ENCODE peak calls at places on chromosomes 5 and 9, in six cellular contexts. R is RWPE1, W is PC-3, B is astrocyte, G is GM20000, S is WERI-Rb-1. A is an unnamed sample.

GRCh38 chr5:176153741-176154140 is 84.5 kb upstream of the SIMC1 start:
- DNase-seq in R (no peak), W (no peak), B (peak; percentile 25), G (no peak), S (no peak), A (peak; percentile 37)

GRCh38 chr5:124634820-124635323 is 111.6 kb downstream of the ZNF608 start:
- DNase-seq in R (no peak), W (peak; percentile 69), B (peak; percentile 71), G (no peak), S (no peak), A (peak; percentile 35)

GRCh38 chr5:61245936-61246335 is 83.7 kb upstream of the SMIM15 start:
- DNase-seq in R (no peak), W (no peak), B (no peak), G (no peak), S (no peak), A (no peak)

GRCh38 chr5:53877243-53877642 is 316.8 kb downstream of the NDUFS4 start:
- DNase-seq in R (no peak), W (peak; percentile 33), B (peak; percentile 82), G (no peak), S (no peak), A (peak; percentile 85)

GRCh38 chr5:99104538-99105132 is 175.8 kb upstream of the CHD1 start:
- DNase-seq in R (peak; percentile 40), W (peak; percentile 65), B (peak; percentile 10), G (peak; percentile 12), S (no peak), A (peak; percentile 32)

GRCh38 chr5:29498412-29498811 is 1695.1 kb upstream of the CDH6 start:
- DNase-seq in R (no peak), W (no peak), B (no peak), G (no peak), S (no peak), A (no peak)

GRCh38 chr5:44150075-44150723 is 239.0 kb downstream of the FGF10 start:
- DNase-seq in R (no peak), W (no peak), B (no peak), G (no peak), S (no peak), A (no peak)

GRCh38 chr9:113581865-113582697 is 118.6 kb downstream of the RGS3 start:
- DNase-seq in R (no peak), W (no peak), B (no peak), G (peak; percentile 91), S (no peak), A (peak; percentile 83)

GRCh38 chr9:127568971-127569818 is 42.9 kb upstream of the STXBP1 start:
- DNase-seq in R (peak; percentile 97), W (peak; percentile 87), B (no peak), G (peak; percentile 98), S (peak; percentile 84), A (peak; percentile 80)

GRCh38 chr9:74330487-74331214 is 166.5 kb upstream of the RORB start:
- DNase-seq in R (no peak), W (no peak), B (no peak), G (no peak), S (no peak), A (no peak)

GRCh38 chr5:174553556-174553955 is 170.8 kb upstream of the MSX2 start:
- DNase-seq in R (no peak), W (no peak), B (peak; percentile 76), G (no peak), S (no peak), A (no peak)

GRCh38 chr9:89311346-89312153 is 555 bp downstream of the CKS2 start:
- DNase-seq in R (peak; percentile 13), W (no peak), B (no peak), G (no peak), S (no peak), A (no peak)

GRCh38 chr5:140540227-140540626 is 7.2 kb upstream of the EIF4EBP3 start:
- DNase-seq in R (no peak), W (peak; percentile 61), B (no peak), G (no peak), S (no peak), A (no peak)

GRCh38 chr5:128014578-128014977 is 69.0 kb upstream of the SLC12A2 start:
- DNase-seq in R (no peak), W (no peak), B (no peak), G (no peak), S (no peak), A (no peak)

GRCh38 chr9:134575103-134575816 is 66.3 kb upstream of the COL5A1 start:
- DNase-seq in R (no peak), W (no peak), B (no peak), G (no peak), S (no peak), A (no peak)

GRCh38 chr5:6820851-6821479 is 107.7 kb downstream of the TENT4A start:
- DNase-seq in R (peak; percentile 49), W (peak; percentile 60), B (no peak), G (peak; percentile 55), S (peak; percentile 90), A (no peak)

GRCh38 chr5:39547548-39548154 is 122.9 kb upstream of the DAB2 start:
- DNase-seq in R (peak; percentile 62), W (peak; percentile 92), B (peak; percentile 49), G (peak; percentile 16), S (peak; percentile 15), A (peak; percentile 76)

GRCh38 chr9:131618071-131618479 is 72.8 kb downstream of the PRRT1B start:
- DNase-seq in R (no peak), W (no peak), B (no peak), G (no peak), S (no peak), A (no peak)

GRCh38 chr5:73564018-73564417 is 1.4 kb downstream of the ANKRA2 start:
- DNase-seq in R (no peak), W (no peak), B (no peak), G (no peak), S (no peak), A (no peak)

GRCh38 chr9:87148391-87149237 is 201.3 kb upstream of the GAS1 start:
- DNase-seq in R (peak; percentile 59), W (no peak), B (peak; percentile 65), G (no peak), S (no peak), A (peak; percentile 81)

GRCh38 chr9:135555910-135556309 is 5.6 kb upstream of the PAEP start:
- DNase-seq in R (no peak), W (no peak), B (no peak), G (no peak), S (no peak), A (no peak)

GRCh38 chr9:34456746-34457145 is 1.6 kb downstream of the FAM219A start:
- DNase-seq in R (no peak), W (no peak), B (no peak), G (no peak), S (no peak), A (no peak)

GRCh38 chr9:34452568-34452967 is 5.8 kb downstream of the FAM219A start:
- DNase-seq in R (no peak), W (no peak), B (no peak), G (no peak), S (no peak), A (no peak)

GRCh38 chr9:34457266-34458012 is 931 bp downstream of the FAM219A start:
- DNase-seq in R (peak; percentile 42), W (peak; percentile 62), B (peak; percentile 69), G (no peak), S (peak; percentile 79), A (peak; percentile 72)

GRCh38 chr9:34451545-34451944 is 6.8 kb downstream of the FAM219A start:
- DNase-seq in R (no peak), W (no peak), B (peak; percentile 45), G (peak; percentile 43), S (no peak), A (no peak)

GRCh38 chr9:34454571-34455065 is 3.8 kb downstream of the FAM219A start:
- DNase-seq in R (peak; percentile 55), W (peak; percentile 71), B (peak; percentile 18), G (no peak), S (no peak), A (peak; percentile 45)
- TF ChIP-seq CTCF in R (no peak), W (no peak), B (no peak), G (no peak), S (no peak), A (peak; percentile 9)

GRCh38 chr9:120861935-120862334 is 15.1 kb downstream of the PHF19 start:
- DNase-seq in R (no peak), W (no peak), B (no peak), G (no peak), S (no peak), A (no peak)

GRCh38 chr9:120864719-120865118 is 12.3 kb downstream of the PHF19 start:
- DNase-seq in R (no peak), W (no peak), B (no peak), G (no peak), S (no peak), A (no peak)

GRCh38 chr9:120866651-120867050 is 10.3 kb downstream of the PHF19 start:
- DNase-seq in R (no peak), W (no peak), B (no peak), G (no peak), S (no peak), A (no peak)

GRCh38 chr9:120862452-120862851 is 14.5 kb downstream of the PHF19 start:
- DNase-seq in R (no peak), W (no peak), B (no peak), G (no peak), S (no peak), A (no peak)

GRCh38 chr9:120863833-120864232 is 13.2 kb downstream of the PHF19 start:
- DNase-seq in R (no peak), W (no peak), B (no peak), G (no peak), S (no peak), A (no peak)
- TF ChIP-seq CTCF in R (no peak), W (peak; percentile 20), B (no peak), G (no peak), S (peak; percentile 77), A (no peak)

DNA sequence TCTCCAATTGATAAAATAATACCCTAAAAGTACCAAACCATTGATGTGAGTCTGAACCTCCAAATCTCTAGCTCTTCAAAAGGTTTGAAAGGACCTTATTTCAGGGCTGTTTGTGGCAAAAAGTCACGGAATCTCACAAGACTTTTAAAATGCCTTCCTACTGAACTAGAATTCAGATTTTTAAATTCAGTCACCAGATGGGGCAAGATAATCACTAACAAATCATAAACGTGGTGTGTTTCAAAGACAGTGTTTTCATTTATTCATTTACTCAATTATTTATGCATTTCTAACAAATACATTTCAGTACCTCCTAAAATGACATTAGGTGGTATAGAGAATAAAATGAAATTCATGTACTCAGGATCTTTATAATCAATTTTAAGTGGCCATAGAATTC is 68.2 kb upstream of the SMC2 start:
- DNase-seq in R (no peak), W (no peak), B (no peak), G (no peak), S (no peak), A (peak; percentile 6)
- TF ChIP-seq CTCF in R (no peak), W (no peak), B (no peak), G (no peak), S (no peak), A (no peak)

GRCh38 chr5:145825751-145826180 is 9.4 kb downstream of the PRELID2 start:
- DNase-seq in R (peak; percentile 70), W (peak; percentile 66), B (peak; percentile 36), G (peak; percentile 44), S (no peak), A (peak; percentile 58)

GRCh38 chr5:145826869-145827268 is 8.3 kb downstream of the PRELID2 start:
- DNase-seq in R (no peak), W (no peak), B (no peak), G (no peak), S (no peak), A (no peak)

GRCh38 chr5:145818604-145819003 is 16.5 kb downstream of the PRELID2 start:
- DNase-seq in R (no peak), W (no peak), B (no peak), G (no peak), S (no peak), A (no peak)

GRCh38 chr5:145827275-145827674 is 7.9 kb downstream of the PRELID2 start:
- DNase-seq in R (no peak), W (no peak), B (no peak), G (no peak), S (no peak), A (no peak)

GRCh38 chr5:145824040-145824439 is 11.1 kb downstream of the PRELID2 start:
- DNase-seq in R (no peak), W (no peak), B (peak; percentile 47), G (no peak), S (no peak), A (no peak)
- TF ChIP-seq CTCF in R (no peak), W (no peak), B (no peak), G (no peak), S (no peak), A (no peak)

A was measured in AG10803.